ENCODE peak calls at places on chromosomes 5 and 9, in seven cellular contexts. S is osteoblast, W is PC-3, F is heart right ventricle, L is cardiac muscle cell, C is GM23248, Z is psoas muscle. B is an unnamed sample. For H3K4me1, the result is how much of the 10 kb centered on the place peaks cover.

GRCh38 chr9:89802809-89803355 is 198.1 kb downstream of the GADD45G start:
- DNase-seq in S (no peak), W (no peak), F (peak), L (no peak), C (no peak), Z (peak), B (no peak)

GRCh38 chr5:122997294-122997693 is 39.2 kb downstream of the PPIC start:
- DNase-seq in S (no peak), W (no peak), F (no peak), L (no peak), C (no peak), Z (no peak), B (no peak)

GRCh38 chr5:179151521-179152118 is 91.4 kb downstream of the ZNF354C start:
- DNase-seq in S (peak), W (no peak), F (no peak), L (no peak), C (no peak), Z (no peak), B (peak)

GRCh38 chr9:97954550-97954989 is 16.6 kb upstream of the HEMGN start:
- DNase-seq in S (peak), W (peak), F (no peak), L (peak), C (peak), Z (no peak), B (no peak)

GRCh38 chr9:78778843-78779486 is 482.0 kb downstream of the PSAT1 start:
- DNase-seq in S (peak), W (no peak), F (no peak), L (no peak), C (no peak), Z (no peak), B (no peak)

GRCh38 chr9:109945571-109945970 is 165.6 kb downstream of the PALM2AKAP2 start:
- DNase-seq in S (no peak), W (no peak), F (no peak), L (no peak), C (no peak), Z (no peak), B (no peak)

GRCh38 chr5:116788851-116789403 is 214.3 kb upstream of the SEMA6A start:
- DNase-seq in S (no peak), W (no peak), F (peak), L (no peak), C (no peak), Z (no peak), B (no peak)

GRCh38 chr5:133287500-133287899 is 235.7 kb downstream of the HSPA4 start:
- DNase-seq in S (no peak), W (peak), F (no peak), L (peak), C (peak), Z (peak), B (no peak)

GRCh38 chr9:137311171-137311970 is 9.3 kb upstream of the NRARP start:
- DNase-seq in S (peak), W (peak), F (no peak), L (no peak), C (peak), Z (peak), B (peak)

GRCh38 chr5:134509308-134510040 is 16.0 kb upstream of the JADE2 start:
- DNase-seq in S (no peak), W (peak), F (no peak), L (no peak), C (peak), Z (peak), B (peak)

GRCh38 chr5:170484459-170484831 is 19.4 kb upstream of the KCNIP1 start:
- DNase-seq in S (no peak), W (no peak), F (no peak), L (no peak), C (no peak), Z (no peak), B (no peak)

GRCh38 chr5:123046222-123046621 is 9.7 kb upstream of the PPIC start:
- DNase-seq in S (no peak), W (no peak), F (no peak), L (peak), C (no peak), Z (no peak), B (no peak)

GRCh38 chr9:125460883-125461475 is 199.4 kb downstream of the GAPVD1 start:
- DNase-seq in S (no peak), W (no peak), F (no peak), L (no peak), C (peak), Z (no peak), B (no peak)

GRCh38 chr5:134252671-134253070 is 26.8 kb upstream of the PPP2CA start:
- DNase-seq in S (peak), W (peak), F (no peak), L (peak), C (peak), Z (no peak), B (no peak)

GRCh38 chr5:45697211-45697610 is 1.0 kb upstream of the HCN1 start:
- DNase-seq in S (no peak), W (no peak), F (no peak), L (no peak), C (no peak), Z (no peak), B (no peak)

GRCh38 chr5:145775411-145775810 is 59.7 kb downstream of the PRELID2 start:
- DNase-seq in S (no peak), W (no peak), F (no peak), L (no peak), C (peak), Z (no peak), B (no peak)

GRCh38 chr9:99299214-99300102 is 77.4 kb downstream of the SEC61B start:
- DNase-seq in S (peak), W (peak), F (no peak), L (peak), C (peak), Z (no peak), B (no peak)

GRCh38 chr9:114779352-114779845 is 26.4 kb downstream of the TNFSF15 start:
- DNase-seq in S (peak), W (peak), F (peak), L (no peak), C (peak), Z (no peak), B (peak)

GRCh38 chr9:5500441-5501235 is 9.7 kb upstream of the PDCD1LG2 start:
- DNase-seq in S (peak), W (peak), F (peak), L (no peak), C (no peak), Z (no peak), B (no peak)

GRCh38 chr9:132798817-132799790 is 79.0 kb downstream of the AK8 start:
- DNase-seq in S (no peak), W (peak), F (no peak), L (peak), C (no peak), Z (no peak), B (peak)

GRCh38 chr5:109589983-109590382 is 99.7 kb upstream of the MAN2A1 start:
- DNase-seq in S (no peak), W (peak), F (no peak), L (no peak), C (peak), Z (no peak), B (no peak)

GRCh38 chr5:129361441-129362025 is 98.6 kb upstream of the ADAMTS19 start:
- DNase-seq in S (no peak), W (peak), F (no peak), L (peak), C (peak), Z (no peak), B (no peak)

GRCh38 chr9:113574381-113575262 is 111.1 kb downstream of the RGS3 start:
- DNase-seq in S (peak), W (peak), F (no peak), L (no peak), C (peak), Z (peak), B (peak)

GRCh38 chr5:53253421-53253871 is 143.9 kb upstream of the MOCS2 start:
- DNase-seq in S (peak), W (peak), F (no peak), L (no peak), C (peak), Z (no peak), B (no peak)

GRCh38 chr5:36199620-36200019 is 42.1 kb downstream of the NADK2 start:
- DNase-seq in S (no peak), W (no peak), F (no peak), L (no peak), C (peak), Z (no peak), B (no peak)

GRCh38 chr5:124949862-124950261 is 203.4 kb upstream of the ZNF608 start:
- DNase-seq in S (no peak), W (peak), F (no peak), L (peak), C (no peak), Z (no peak), B (no peak)

GRCh38 chr9:123999668-124000067 is 11.9 kb upstream of the LHX2 start:
- DNase-seq in S (peak), W (no peak), F (no peak), L (no peak), C (no peak), Z (no peak), B (no peak)

GRCh38 chr5:37696190-37697021 is 143.4 kb downstream of the GDNF start:
- DNase-seq in S (peak), W (peak), F (no peak), L (no peak), C (peak), Z (no peak), B (no peak)

GRCh38 chr5:34535433-34535832 is 120.7 kb upstream of the RAI14 start:
- DNase-seq in S (no peak), W (no peak), F (no peak), L (no peak), C (peak), Z (no peak), B (no peak)

GRCh38 chr9:101375546-101375945 is 9.3 kb downstream of the BAAT start:
- DNase-seq in S (no peak), W (no peak), F (no peak), L (no peak), C (no peak), Z (no peak), B (no peak)

GRCh38 chr5:113081091-113081490 is 104.5 kb downstream of the DCP2 start:
- DNase-seq in S (no peak), W (no peak), F (no peak), L (peak), C (no peak), Z (no peak), B (no peak)

GRCh38 chr9:92154016-92154415 is 38.8 kb upstream of the SPTLC1 start:
- DNase-seq in S (no peak), W (no peak), F (no peak), L (no peak), C (no peak), Z (no peak), B (no peak)

GRCh38 chr5:52554297-52554696 is 233.4 kb upstream of the ITGA1 start:
- DNase-seq in S (no peak), W (no peak), F (no peak), L (no peak), C (no peak), Z (no peak), B (no peak)

GRCh38 chr5:57172466-57172961 is 1.3 kb upstream of the GPBP1 start:
- DNase-seq in S (no peak), W (peak), F (no peak), L (no peak), C (peak), Z (no peak), B (no peak)

DNA sequence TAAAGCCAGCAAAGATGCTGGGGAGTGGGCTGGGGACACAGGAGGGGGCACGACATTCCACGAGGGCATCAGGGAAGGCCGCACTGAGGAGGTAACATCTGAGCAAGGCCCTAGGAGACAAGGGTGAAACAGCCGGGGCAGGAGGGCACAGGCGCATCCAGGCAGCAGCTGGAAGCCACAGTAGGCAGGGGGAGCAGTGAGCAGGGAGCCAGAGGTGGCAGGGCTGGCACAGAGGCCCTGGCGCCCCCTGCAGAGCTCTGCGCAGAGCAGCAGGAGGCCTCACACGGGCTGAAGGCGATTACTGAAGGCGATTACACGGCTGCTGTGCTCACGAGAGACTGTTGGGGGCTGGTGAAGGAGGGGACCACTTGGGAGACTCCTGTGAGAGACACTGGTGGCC is 15.4 kb downstream of the LMAN2 start:
- DNase-seq in S (peak), W (peak), F (no peak), L (peak), C (peak), Z (no peak), B (no peak)
- H3K4me1 ChIP-seq in S (under half), W (under half), F (under half), L (under half), C (under half), Z (under half), B (under half)

GRCh38 chr5:78530342-78531096 is 118.1 kb downstream of the LHFPL2 start:
- DNase-seq in S (peak), W (peak), F (no peak), L (no peak), C (peak), Z (no peak), B (no peak)
- H3K27ac ChIP-seq in S (peak), W (peak), F (no peak), L (peak), C (peak), Z (no peak), B (no peak)

GRCh38 chr5:172766287-172767104 is 4.5 kb downstream of the DUSP1 start:
- DNase-seq in S (peak), W (peak), F (peak), L (peak), C (peak), Z (peak), B (peak)

GRCh38 chr5:172769598-172770373 is 1.2 kb downstream of the DUSP1 start:
- DNase-seq in S (no peak), W (no peak), F (no peak), L (peak), C (peak), Z (peak), B (peak)

GRCh38 chr5:172768573-172769323 is 2.2 kb downstream of the DUSP1 start:
- DNase-seq in S (peak), W (no peak), F (no peak), L (no peak), C (peak), Z (no peak), B (peak)

GRCh38 chr5:172769324-172769597 is 1.7 kb downstream of the DUSP1 start:
- DNase-seq in S (no peak), W (no peak), F (no peak), L (no peak), C (no peak), Z (no peak), B (no peak)

DNA sequence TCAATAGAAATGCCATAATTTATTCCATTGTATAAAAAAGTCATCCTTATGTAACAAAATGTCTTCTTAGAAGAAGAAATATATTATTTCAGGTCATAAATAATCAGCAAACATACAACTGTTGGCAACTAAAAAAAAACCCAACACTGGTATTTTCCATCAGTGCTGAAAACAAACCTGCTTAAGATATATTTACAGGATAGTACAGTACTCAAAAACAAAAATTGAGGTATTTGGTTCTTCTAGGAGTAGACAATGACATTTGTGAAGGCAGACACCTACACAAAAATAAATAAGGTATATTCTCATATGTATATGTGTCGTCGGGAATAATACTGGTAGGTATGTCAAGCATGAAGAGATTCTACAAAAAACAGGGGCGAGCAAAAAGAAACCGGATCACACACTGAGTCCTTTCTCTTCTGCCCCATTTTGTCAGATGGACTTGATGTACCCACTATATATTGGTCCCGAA is 2.9 kb downstream of the DUSP1 start:
- DNase-seq in S (no peak), W (no peak), F (no peak), L (no peak), C (no peak), Z (no peak), B (no peak)
- H3K4me1 ChIP-seq in S (under half), W (half or more), F (half or more), L (under half), C (under half), Z (under half), B (under half)

DNA sequence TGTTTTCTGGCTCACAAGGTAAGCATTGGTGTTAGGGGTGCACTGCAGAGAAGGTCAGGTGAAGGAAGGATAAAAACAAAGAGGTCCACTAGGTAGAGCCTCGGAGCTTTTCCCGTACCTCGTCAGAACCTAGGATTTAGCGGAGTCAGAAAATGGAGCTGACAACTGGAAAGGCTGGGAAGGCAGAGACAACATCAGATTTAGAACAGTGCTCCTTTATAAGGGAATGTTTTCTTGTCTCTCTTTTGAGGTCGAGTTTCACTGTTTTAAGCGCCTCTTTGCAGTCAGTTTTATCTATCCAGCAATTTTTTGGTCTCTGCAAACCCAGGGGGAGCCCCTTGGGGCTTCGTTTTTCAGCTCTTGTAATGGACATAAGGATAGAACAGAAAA is 80.6 kb downstream of the FNBP1 start:
- DNase-seq in S (peak), W (no peak), F (no peak), L (no peak), C (no peak), Z (no peak), B (no peak)
- H3K27ac ChIP-seq in S (peak), W (peak), F (peak), L (peak), C (peak), Z (peak), B (peak)

DNA sequence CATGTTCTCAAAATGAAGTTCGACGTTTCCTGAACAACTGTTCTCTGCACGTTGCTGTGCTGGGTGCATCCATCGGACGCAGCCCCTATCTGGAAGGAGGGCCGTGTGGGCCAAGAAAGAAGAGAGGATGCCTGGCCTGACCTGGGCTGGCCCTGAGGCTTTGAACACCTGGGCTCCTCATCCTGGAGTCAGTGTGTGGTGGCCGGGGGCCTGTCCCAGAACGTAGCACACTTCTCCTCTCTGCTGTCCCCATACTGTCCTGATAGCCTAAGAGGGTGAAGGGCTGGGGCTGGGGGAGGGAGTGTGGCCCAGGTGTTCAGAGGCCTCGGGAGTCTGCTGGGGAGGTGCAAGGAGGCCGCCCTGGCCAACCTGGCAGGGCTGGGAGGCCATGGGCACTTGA is 21.5 kb downstream of the COL5A1 start:
- DNase-seq in S (no peak), W (no peak), F (no peak), L (no peak), C (no peak), Z (no peak), B (peak)
- H3K4me1 ChIP-seq in S (half or more), W (under half), F (under half), L (half or more), C (half or more), Z (under half), B (under half)

GRCh38 chr5:142841511-142842255 is 71.5 kb downstream of the ARHGAP26 start:
- DNase-seq in S (no peak), W (no peak), F (peak), L (peak), C (peak), Z (peak), B (peak)
- H3K27ac ChIP-seq in S (no peak), W (no peak), F (peak), L (no peak), C (no peak), Z (no peak), B (peak)

GRCh38 chr9:129498451-129499376 is 122.2 kb downstream of the C9orf50 start:
- DNase-seq in S (peak), W (no peak), F (no peak), L (no peak), C (no peak), Z (peak), B (peak)
- H3K4me1 ChIP-seq in S (under half), W (under half), F (half or more), L (under half), C (under half), Z (under half), B (under half)

GRCh38 chr5:78754655-78755054 is 106.1 kb upstream of the LHFPL2 start:
- DNase-seq in S (no peak), W (no peak), F (no peak), L (no peak), C (no peak), Z (no peak), B (no peak)

GRCh38 chr5:78756853-78757252 is 108.3 kb upstream of the LHFPL2 start:
- DNase-seq in S (no peak), W (no peak), F (no peak), L (no peak), C (no peak), Z (no peak), B (no peak)

GRCh38 chr5:78755822-78756429 is 107.4 kb upstream of the LHFPL2 start:
- DNase-seq in S (no peak), W (peak), F (no peak), L (no peak), C (peak), Z (no peak), B (no peak)

GRCh38 chr5:78758169-78758839 is 109.7 kb upstream of the LHFPL2 start:
- DNase-seq in S (peak), W (no peak), F (no peak), L (no peak), C (peak), Z (no peak), B (no peak)

GRCh38 chr5:78757269-78758053 is 108.9 kb upstream of the LHFPL2 start:
- DNase-seq in S (peak), W (peak), F (no peak), L (no peak), C (peak), Z (peak), B (no peak)
- H3K27ac ChIP-seq in S (peak), W (peak), F (no peak), L (no peak), C (peak), Z (no peak), B (no peak)

GRCh38 chr9:37031902-37032301 is 2.2 kb downstream of the PAX5 start:
- DNase-seq in S (peak), W (no peak), F (no peak), L (no peak), C (no peak), Z (no peak), B (no peak)

GRCh38 chr9:37033753-37034319 is at the start of gene PAX5:
- DNase-seq in S (no peak), W (no peak), F (no peak), L (no peak), C (peak), Z (no peak), B (no peak)

GRCh38 chr9:37034320-37034937 is 361 bp upstream of the PAX5 start:
- DNase-seq in S (peak), W (peak), F (no peak), L (peak), C (peak), Z (peak), B (no peak)

GRCh38 chr9:37032713-37033112 is 1.4 kb downstream of the PAX5 start:
- DNase-seq in S (peak), W (no peak), F (no peak), L (no peak), C (no peak), Z (no peak), B (no peak)

DNA sequence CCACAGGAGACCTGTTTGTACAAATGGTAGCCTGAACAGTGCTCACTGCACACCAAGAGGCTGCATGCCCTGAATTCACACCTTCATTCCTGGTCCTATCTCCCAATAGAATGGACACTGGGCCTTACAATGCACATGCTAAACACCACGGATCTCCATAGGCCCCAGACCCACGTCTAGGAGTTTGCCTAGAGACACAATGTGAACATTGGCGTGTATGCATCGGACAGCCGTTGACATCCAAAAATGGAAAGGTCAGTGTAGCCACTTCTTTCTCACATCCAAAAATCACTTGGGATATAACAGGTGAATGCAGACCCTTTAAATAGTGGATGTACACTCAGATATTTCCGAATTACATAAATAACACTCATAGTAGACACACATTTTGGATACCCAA is 927 bp downstream of the PAX5 start:
- DNase-seq in S (peak), W (no peak), F (no peak), L (no peak), C (no peak), Z (no peak), B (no peak)
- H3K4me1 ChIP-seq in S (under half), W (under half), F (under half), L (under half), C (under half), Z (under half), B (under half)

B was measured in aorta.